ENCODE peak calls at places on chromosomes 5 and 9, in six cellular contexts. L, D, C, B, M and T are unnamed samples.

GRCh38 chr5:90054612-90055011 is 354.9 kb downstream of the CETN3 start:
- DNase-seq in L (no peak), D (no peak), C (no peak), B (no peak), M (no peak), T (no peak)

GRCh38 chr5:8908055-8908683 is 637.7 kb downstream of the SEMA5A start:
- DNase-seq in L (peak), D (peak), C (no peak), B (peak), M (no peak), T (no peak)

GRCh38 chr5:147558826-147559225 is 49.0 kb upstream of the DPYSL3 start:
- DNase-seq in L (no peak), D (peak), C (no peak), B (peak), M (no peak), T (no peak)

GRCh38 chr5:56440871-56441740 is 208.0 kb upstream of the ANKRD55 start:
- DNase-seq in L (no peak), D (no peak), C (peak), B (no peak), M (no peak), T (no peak)

GRCh38 chr9:113005777-113006176 is 6.2 kb downstream of the ZNF883 start:
- DNase-seq in L (no peak), D (no peak), C (no peak), B (no peak), M (no peak), T (no peak)

GRCh38 chr5:92822183-92822582 is 758.8 kb downstream of the NR2F1-AS1 start:
- DNase-seq in L (no peak), D (no peak), C (no peak), B (no peak), M (no peak), T (no peak)

GRCh38 chr5:7756453-7756852 is 94.5 kb downstream of the CFAP90 start:
- DNase-seq in L (no peak), D (no peak), C (no peak), B (no peak), M (no peak), T (no peak)

GRCh38 chr9:86519216-86519615 is 165.0 kb upstream of the TUT7 start:
- DNase-seq in L (no peak), D (no peak), C (no peak), B (no peak), M (no peak), T (no peak)

GRCh38 chr5:171574374-171574773 is 154.9 kb downstream of the FGF18 start:
- DNase-seq in L (no peak), D (no peak), C (no peak), B (no peak), M (no peak), T (no peak)

GRCh38 chr5:154611341-154611767 is 133.3 kb upstream of the HAND1 start:
- DNase-seq in L (no peak), D (no peak), C (no peak), B (no peak), M (no peak), T (no peak)

GRCh38 chr9:2758162-2758950 is 41.0 kb downstream of the KCNV2 start:
- DNase-seq in L (no peak), D (no peak), C (no peak), B (no peak), M (no peak), T (no peak)

GRCh38 chr9:2749485-2749884 is 32.2 kb downstream of the KCNV2 start:
- DNase-seq in L (no peak), D (no peak), C (no peak), B (no peak), M (no peak), T (no peak)

GRCh38 chr9:2755285-2755684 is 38.0 kb downstream of the KCNV2 start:
- DNase-seq in L (no peak), D (no peak), C (no peak), B (no peak), M (no peak), T (no peak)
- TF ChIP-seq POLR2A in L (no peak), D (no peak), C (no peak), B (no peak), M (no peak), T (no peak)

GRCh38 chr5:41270423-41271251 is 57.3 kb upstream of the C6 start:
- DNase-seq in L (no peak), D (no peak), C (peak), B (no peak), M (no peak), T (no peak)
- TF ChIP-seq POLR2AphosphoS5 in L (no peak), D (no peak), C (no peak), B (no peak), M (no peak), T (no peak)

DNA sequence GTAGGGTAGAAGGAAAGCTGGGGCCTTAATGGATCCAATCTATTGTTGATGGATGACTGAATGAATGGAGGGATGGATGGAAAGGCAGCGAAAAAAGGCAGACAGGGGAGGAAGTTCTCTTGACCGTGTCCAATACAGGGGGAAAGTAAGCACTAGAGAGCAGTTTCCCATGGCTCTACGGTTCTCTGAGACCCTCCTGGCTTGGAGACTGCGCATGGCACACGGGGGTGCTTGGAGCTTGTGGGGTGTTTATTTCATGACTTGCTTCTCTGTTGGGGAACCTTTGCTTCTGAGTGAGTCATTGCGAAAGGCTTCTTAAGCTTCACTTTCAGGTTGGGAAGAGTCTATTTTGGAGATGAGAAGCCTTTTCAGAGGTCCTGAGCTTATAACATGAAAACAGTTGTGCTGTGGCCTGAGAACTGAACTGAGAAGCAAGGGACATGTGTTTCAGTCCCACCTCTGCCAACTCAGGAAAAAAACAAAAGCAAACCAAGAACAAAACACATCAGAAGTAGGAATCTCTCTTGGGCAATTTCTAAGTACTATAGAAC is 12.8 kb upstream of the TEX48 start:
- DNase-seq in L (no peak), D (no peak), C (no peak), B (no peak), M (peak), T (no peak)
- TF ChIP-seq TAF1 in L (no peak), D (no peak), C (no peak), B (no peak), M (no peak), T (no peak)

DNA sequence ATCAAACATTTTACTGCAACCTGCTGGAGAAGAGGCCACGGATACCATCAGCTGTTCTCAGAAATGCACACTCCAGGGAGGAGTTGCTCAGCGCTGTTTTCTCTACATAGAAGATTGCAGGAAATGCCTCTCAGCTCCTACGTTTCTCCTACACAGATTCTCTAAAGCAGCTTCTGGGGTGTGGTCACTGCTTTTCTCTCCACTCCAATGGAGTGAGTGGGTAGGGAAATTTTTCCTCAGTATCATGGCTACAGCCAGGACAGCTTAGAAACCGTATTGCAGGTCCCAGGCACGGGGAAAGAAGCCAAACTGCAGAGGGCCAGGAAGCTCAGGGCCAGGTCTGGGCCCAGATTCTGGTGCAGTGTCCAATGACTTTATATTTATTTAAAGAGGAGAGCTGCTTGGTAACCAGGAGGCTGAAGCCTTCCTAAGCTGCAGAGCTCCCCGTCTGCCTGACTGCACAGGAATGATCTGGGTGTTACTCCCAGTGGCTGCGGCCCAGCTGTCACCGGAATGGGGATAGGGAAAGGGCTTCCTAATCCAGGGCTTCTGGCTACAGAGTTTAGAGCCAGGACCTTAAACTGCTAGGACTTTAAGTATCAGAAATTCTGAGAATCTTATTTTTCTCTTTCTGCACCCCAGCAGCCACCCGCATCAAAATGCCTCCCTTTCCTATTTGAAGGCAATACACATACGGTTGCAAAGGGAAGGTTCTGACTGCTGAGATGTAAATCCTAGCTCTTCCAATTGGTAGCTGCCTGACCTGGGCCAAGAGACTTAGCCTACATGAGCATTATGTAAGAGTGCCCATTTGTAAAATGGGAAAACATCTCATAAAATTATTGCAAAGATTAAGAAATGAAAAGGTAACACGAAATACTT is 1.4 kb upstream of the SPTAN1 start:
- DNase-seq in L (no peak), D (peak), C (no peak), B (no peak), M (no peak), T (no peak)
- TF ChIP-seq POLR2A in L (no peak), D (no peak), C (no peak), B (no peak), M (no peak), T (no peak)

GRCh38 chr9:8362250-8362649 is 562.7 kb upstream of the DMAC1 start:
- DNase-seq in L (no peak), D (no peak), C (no peak), B (no peak), M (no peak), T (no peak)

GRCh38 chr9:8365466-8366160 is 566.0 kb upstream of the DMAC1 start:
- DNase-seq in L (no peak), D (no peak), C (no peak), B (no peak), M (no peak), T (no peak)

GRCh38 chr9:8364021-8364782 is 564.6 kb upstream of the DMAC1 start:
- DNase-seq in L (no peak), D (no peak), C (no peak), B (no peak), M (no peak), T (no peak)

GRCh38 chr9:8366161-8366926 is 566.8 kb upstream of the DMAC1 start:
- DNase-seq in L (no peak), D (no peak), C (no peak), B (no peak), M (no peak), T (no peak)

DNA sequence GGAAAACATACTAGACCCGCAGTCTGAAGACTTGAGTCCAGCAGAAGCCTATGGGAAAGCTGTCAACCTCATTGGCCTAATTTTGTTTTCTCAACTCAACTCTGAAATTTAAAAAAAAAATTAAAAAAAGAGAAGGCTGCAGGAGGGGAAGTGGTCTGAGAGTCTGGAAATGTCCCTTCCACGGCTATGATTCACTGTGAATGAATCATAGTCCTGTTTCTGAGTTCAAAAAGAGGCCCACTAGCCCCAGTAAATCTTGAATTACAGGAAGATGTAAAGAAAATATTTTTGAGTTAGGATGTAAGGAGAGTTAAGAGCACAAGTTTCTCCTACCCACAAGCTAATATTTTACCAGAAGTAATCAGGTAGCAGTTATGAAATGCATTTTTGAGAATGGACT is 565.5 kb upstream of the DMAC1 start:
- DNase-seq in L (no peak), D (no peak), C (no peak), B (no peak), M (no peak), T (no peak)
- TF ChIP-seq POLR2AphosphoS5 in L (no peak), D (no peak), C (no peak), B (no peak), M (no peak), T (no peak)

GRCh38 chr5:112546946-112547647 is 128.0 kb upstream of the EPB41L4A start:
- DNase-seq in L (no peak), D (no peak), C (no peak), B (no peak), M (no peak), T (no peak)

GRCh38 chr5:112549127-112549526 is 130.1 kb upstream of the EPB41L4A start:
- DNase-seq in L (no peak), D (no peak), C (no peak), B (no peak), M (no peak), T (no peak)

GRCh38 chr5:112549605-112550161 is 130.6 kb upstream of the EPB41L4A start:
- DNase-seq in L (no peak), D (no peak), C (no peak), B (no peak), M (no peak), T (no peak)

GRCh38 chr5:112551437-112552018 is 132.5 kb upstream of the EPB41L4A start:
- DNase-seq in L (no peak), D (no peak), C (peak), B (peak), M (no peak), T (no peak)

GRCh38 chr5:112548246-112548982 is 129.3 kb upstream of the EPB41L4A start:
- DNase-seq in L (no peak), D (no peak), C (no peak), B (peak), M (no peak), T (no peak)
- TF ChIP-seq TAF1 in L (no peak), D (no peak), C (no peak), B (no peak), M (no peak), T (no peak)

GRCh38 chr9:134469041-134469875 is 143.0 kb downstream of the RXRA start:
- DNase-seq in L (no peak), D (no peak), C (no peak), B (no peak), M (no peak), T (no peak)

GRCh38 chr9:134466869-134467616 is 140.8 kb downstream of the RXRA start:
- DNase-seq in L (no peak), D (no peak), C (no peak), B (peak), M (no peak), T (no peak)

GRCh38 chr9:134463293-134463692 is 137.0 kb downstream of the RXRA start:
- DNase-seq in L (no peak), D (no peak), C (no peak), B (no peak), M (no peak), T (no peak)

GRCh38 chr9:134472256-134472655 is 146.0 kb downstream of the RXRA start:
- DNase-seq in L (no peak), D (no peak), C (no peak), B (no peak), M (no peak), T (no peak)

GRCh38 chr9:134468358-134468757 is 142.1 kb downstream of the RXRA start:
- DNase-seq in L (no peak), D (no peak), C (no peak), B (no peak), M (no peak), T (no peak)
- TF ChIP-seq POLR2A in L (no peak), D (no peak), C (no peak), B (no peak), M (no peak), T (no peak)

GRCh38 chr5:14802541-14802940 is 69.0 kb downstream of the ANKH start:
- DNase-seq in L (no peak), D (no peak), C (no peak), B (no peak), M (no peak), T (no peak)
- TF ChIP-seq POLR2AphosphoS5 in L (no peak), D (no peak), C (no peak), B (no peak), M (no peak), T (no peak)

GRCh38 chr9:93452710-93453046 is 703 bp downstream of the FAM120AOS start:
- DNase-seq in L (no peak), D (no peak), C (no peak), B (no peak), M (no peak), T (no peak)

GRCh38 chr9:93450817-93451761 is at the start of gene FAM120A:
- DNase-seq in L (peak), D (peak), C (peak), B (peak), M (no peak), T (peak)

GRCh38 chr9:93456022-93456421 is 2.6 kb upstream of the FAM120AOS start:
- DNase-seq in L (no peak), D (no peak), C (no peak), B (no peak), M (no peak), T (no peak)

GRCh38 chr9:93453047-93453914 is at the start of gene FAM120AOS:
- DNase-seq in L (peak), D (peak), C (peak), B (peak), M (peak), T (peak)

DNA sequence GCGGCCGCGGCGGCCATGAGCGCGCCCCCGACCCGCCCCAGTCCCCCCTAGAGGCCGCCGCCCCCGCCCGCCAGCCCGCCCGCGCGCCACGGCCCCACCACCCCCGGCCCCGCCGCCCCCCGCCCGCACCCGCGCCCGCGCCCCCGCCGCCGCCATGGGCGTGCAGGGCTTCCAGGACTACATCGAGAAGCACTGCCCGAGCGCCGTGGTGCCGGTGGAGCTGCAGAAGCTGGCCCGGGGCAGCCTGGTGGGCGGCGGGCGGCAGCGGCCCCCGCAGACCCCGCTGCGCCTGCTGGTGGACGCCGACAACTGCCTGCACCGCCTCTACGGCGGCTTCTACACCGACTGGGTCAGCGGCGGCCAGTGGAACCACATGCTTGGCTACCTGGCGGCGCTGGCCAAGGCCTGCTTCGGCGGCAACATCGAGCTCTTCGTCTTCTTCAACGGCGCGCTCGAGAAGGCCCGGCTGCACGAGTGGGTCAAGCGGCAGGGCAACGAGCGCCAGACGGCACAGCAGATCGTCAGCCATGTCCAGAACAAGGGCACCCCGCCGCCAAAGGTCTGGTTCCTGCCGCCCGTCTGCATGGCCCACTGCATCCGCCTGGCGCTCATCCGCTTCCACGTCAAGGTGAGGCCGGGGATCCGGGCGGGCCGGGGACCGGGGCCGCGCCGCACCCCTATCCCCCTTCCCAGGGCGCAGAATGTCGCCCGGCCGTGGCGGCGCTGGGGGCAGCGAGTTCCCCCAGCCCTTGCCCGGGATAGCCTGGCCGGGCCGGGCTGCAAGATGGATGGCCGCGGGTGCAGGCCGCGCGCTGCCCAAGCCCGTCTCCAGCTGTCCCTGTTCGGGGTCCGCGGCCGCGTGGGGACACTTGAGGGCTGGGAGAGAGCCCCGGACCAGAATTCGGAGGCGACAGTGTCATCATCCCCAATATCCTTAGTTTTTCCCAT is 551 bp downstream of the FAM120A start:
- DNase-seq in L (peak), D (peak), C (peak), B (peak), M (no peak), T (peak)
- TF ChIP-seq TAF1 in L (peak), D (peak), C (peak), B (no peak), M (no peak), T (no peak)

GRCh38 chr9:131502781-131503625 is at the start of gene POMT1:
- DNase-seq in L (peak), D (peak), C (peak), B (peak), M (peak), T (peak)
- TF ChIP-seq POLR2A in L (peak), D (peak), C (peak), B (peak), M (peak), T (peak)